ENCODE peak calls at places on chromosomes 12 and 14, in seven cellular contexts. H is left ventricle myocardium inferior, Q is suprapubic skin, G is esophagus squamous epithelium, B is vagina, U is heart right ventricle, E is astrocyte. X is an unnamed sample.

GRCh38 chr14:62179367-62180018 is 417.3 kb downstream of the SNAPC1 start:
- DNase-seq in U (no peak), Q (no peak), G (no peak), B (no peak), H (peak; percentile 16), E (peak; percentile 83), X (no peak)

GRCh38 chr14:30990766-30991165 is 34.7 kb upstream of the AP4S1 start:
- DNase-seq in G (no peak), E (no peak), Q (no peak), B (no peak), U (no peak), H (no peak), X (no peak)

GRCh38 chr12:3489057-3489456 is 1.9 kb upstream of the PRMT8 start:
- DNase-seq in B (no peak), Q (no peak), H (no peak), G (no peak), U (no peak), E (peak; percentile 29), X (no peak)

GRCh38 chr14:23887536-23887935 is 66.0 kb upstream of the DHRS4 start:
- DNase-seq in B (no peak), H (no peak), Q (no peak), G (no peak), E (no peak), U (no peak), X (no peak)

GRCh38 chr14:66507181-66507721 is 696 bp upstream of the GPHN start:
- DNase-seq in G (no peak), E (no peak), Q (no peak), U (no peak), H (no peak), B (no peak), X (no peak)

GRCh38 chr12:6547987-6548386 is 7.9 kb downstream of the IFFO1 start:
- DNase-seq in B (no peak), G (no peak), U (peak; percentile 35), E (peak; percentile 88), Q (no peak), H (peak; percentile 55), X (no peak)

GRCh38 chr12:19299765-19300164 is 139.5 kb upstream of the AEBP2 start:
- DNase-seq in E (peak; percentile 61), U (no peak), G (no peak), B (no peak), Q (no peak), H (no peak), X (no peak)

GRCh38 chr14:80239631-80240030 is 28.3 kb upstream of the DIO2 start:
- DNase-seq in E (peak; percentile 35), G (no peak), U (no peak), H (no peak), B (no peak), Q (no peak), X (no peak)

GRCh38 chr12:84313326-84313675 is 599.3 kb downstream of the SLC6A15 start:
- DNase-seq in E (no peak), Q (no peak), H (no peak), B (no peak), U (no peak), G (no peak), X (no peak)

GRCh38 chr14:99209409-99209808 is 62.6 kb downstream of the BCL11B start:
- DNase-seq in H (no peak), G (no peak), U (no peak), B (no peak), Q (no peak), E (no peak), X (no peak)

GRCh38 chr12:9740109-9740750 is 7.3 kb upstream of the CLECL1 start:
- DNase-seq in B (no peak), G (no peak), H (no peak), U (no peak), Q (no peak), E (no peak), X (no peak)

GRCh38 chr12:92608418-92609091 is 94.2 kb upstream of the PLEKHG7 start:
- DNase-seq in G (no peak), B (no peak), H (no peak), Q (no peak), U (no peak), E (peak; percentile 33), X (no peak)

GRCh38 chr14:20460458-20461229 is 590 bp downstream of the PIP4P1 start:
- DNase-seq in H (no peak), E (no peak), U (no peak), Q (no peak), G (no peak), B (no peak), X (peak; percentile 70)

GRCh38 chr14:97978336-97978735 is 1181.2 kb downstream of the VRK1 start:
- DNase-seq in B (no peak), U (peak; percentile 78), H (peak; percentile 76), G (no peak), E (peak; percentile 61), Q (peak; percentile 88), X (peak; percentile 14)

GRCh38 chr14:37122288-37122687 is 50.1 kb downstream of the SLC25A21 start:
- DNase-seq in U (no peak), H (no peak), G (no peak), B (no peak), E (peak; percentile 95), Q (no peak), X (no peak)

GRCh38 chr12:112170971-112171596 is 45.7 kb downstream of the TRAFD1 start:
- DNase-seq in B (no peak), U (no peak), Q (peak; percentile 74), E (no peak), H (no peak), G (no peak), X (no peak)

GRCh38 chr14:33065634-33066033 is 127.0 kb downstream of the NPAS3 start:
- DNase-seq in B (no peak), E (no peak), H (no peak), U (no peak), Q (no peak), G (no peak), X (no peak)

GRCh38 chr12:88944403-88944802 is 364.1 kb upstream of the KITLG start:
- DNase-seq in G (no peak), U (no peak), E (peak; percentile 66), B (no peak), Q (no peak), H (no peak), X (no peak)
- H3K27ac ChIP-seq in G (no peak overlapping the region), U (no peak overlapping the region), E (no peak overlapping the region), B (no peak overlapping the region), Q (no peak overlapping the region), H (peak overlapping the region; percentile 5), X (no peak overlapping the region)

DNA sequence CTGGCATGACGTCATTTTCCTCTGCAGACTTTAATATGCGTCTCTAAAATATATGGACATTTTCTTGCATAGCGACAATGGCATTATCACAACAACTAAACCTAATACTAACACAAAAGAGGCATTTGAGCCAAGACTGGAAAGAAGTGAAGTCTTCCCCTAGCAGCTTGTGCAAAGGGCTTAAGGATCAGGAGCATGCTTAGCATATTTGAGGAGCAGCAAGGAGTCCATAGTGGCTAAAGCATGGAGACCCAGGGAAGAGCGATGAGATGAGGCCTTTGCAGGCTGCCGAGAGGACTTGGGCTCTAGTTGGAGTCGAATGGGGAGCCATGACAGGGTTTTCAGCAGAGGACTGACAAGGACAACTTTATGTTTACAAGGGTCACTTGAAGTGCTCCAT is 112.0 kb downstream of the ERC1 start:
- DNase-seq in G (no peak), Q (no peak), H (no peak), B (no peak), U (no peak), E (no peak), X (no peak)
- H3K36me3 ChIP-seq in G (no peaks in the 10 kb centered on the region), Q (no peaks in the 10 kb centered on the region), H (no peaks in the 10 kb centered on the region), B (no peaks in the 10 kb centered on the region), U (no peaks in the 10 kb centered on the region), E (no peaks in the 10 kb centered on the region), X (peaks cover 4% of the 10 kb centered on the region)

DNA sequence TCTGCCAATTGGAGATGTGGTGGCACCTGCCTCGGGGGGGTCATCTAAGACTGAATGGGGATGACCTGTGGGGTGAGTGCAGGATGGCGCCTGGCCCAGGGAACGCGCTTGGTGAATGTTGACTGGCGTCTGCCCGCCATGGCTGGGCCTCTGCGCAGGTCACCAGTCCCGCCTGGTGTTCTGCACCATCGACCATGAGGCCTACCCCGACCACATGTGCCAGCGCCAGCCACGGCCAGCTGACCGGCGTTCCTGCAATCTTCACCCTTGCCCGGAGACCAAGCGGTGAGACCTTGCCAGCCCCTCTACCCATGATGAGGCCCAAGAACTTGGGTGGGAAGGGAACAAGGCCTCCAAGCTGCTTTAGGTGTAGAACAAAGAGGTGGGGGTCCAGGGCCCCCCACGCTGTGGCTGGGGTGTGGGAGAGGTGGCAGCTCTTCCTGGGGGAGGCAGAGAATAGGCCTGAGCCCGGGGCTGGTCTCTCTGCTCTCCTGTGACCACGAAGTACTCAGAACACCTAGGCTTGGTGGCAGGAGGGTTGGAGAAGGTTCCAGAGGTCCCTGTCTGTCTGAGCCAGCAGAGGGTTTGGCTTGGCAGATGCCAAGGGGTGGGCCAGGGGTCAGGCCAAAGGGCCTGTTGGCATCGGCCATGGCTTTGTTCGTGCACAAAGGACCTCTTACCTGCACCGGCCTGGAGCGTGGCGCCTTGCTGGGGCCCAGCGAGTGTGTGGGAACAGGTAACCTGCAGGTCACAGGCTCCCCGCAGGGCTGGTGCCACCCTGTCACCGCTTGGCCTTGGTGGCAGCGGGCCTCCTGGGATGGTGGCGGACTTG is 15.4 kb downstream of the PAPLN start:
- DNase-seq in U (no peak), E (no peak), B (no peak), G (no peak), Q (no peak), H (no peak), X (no peak)
- TF ChIP-seq CTCF in U (no peak), E (no peak), B (no peak), G (no peak), Q (no peak), H (no peak), X (no peak)

DNA sequence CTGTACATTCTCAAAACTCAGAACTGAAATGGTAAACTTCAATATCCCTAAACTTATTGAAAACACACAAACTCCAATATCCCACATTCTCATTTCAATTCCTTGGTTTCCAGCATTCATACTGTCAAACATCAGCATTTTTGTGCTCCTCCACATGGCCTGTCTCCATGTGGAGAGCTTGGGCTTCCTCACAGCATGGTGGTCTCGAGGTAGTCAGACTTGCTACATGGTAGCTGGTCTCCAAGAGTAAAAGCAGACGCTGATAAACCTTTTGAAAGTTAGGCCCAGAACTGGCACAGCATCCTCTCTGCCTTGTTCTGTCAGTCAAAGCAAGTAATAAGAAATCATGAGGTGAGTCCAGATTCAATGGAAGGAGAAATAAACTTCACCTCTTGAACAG is 70.5 kb downstream of the VCPKMT start:
- DNase-seq in G (no peak), E (no peak), B (no peak), U (no peak), H (no peak), Q (no peak), X (no peak)
- H3K27ac ChIP-seq in G (no peak overlapping the region), E (peak overlapping the region; percentile 40), B (peak overlapping the region; percentile 67), U (no peak overlapping the region), H (peak overlapping the region; percentile 84), Q (peak overlapping the region; percentile 84), X (peak overlapping the region; percentile 85)

DNA sequence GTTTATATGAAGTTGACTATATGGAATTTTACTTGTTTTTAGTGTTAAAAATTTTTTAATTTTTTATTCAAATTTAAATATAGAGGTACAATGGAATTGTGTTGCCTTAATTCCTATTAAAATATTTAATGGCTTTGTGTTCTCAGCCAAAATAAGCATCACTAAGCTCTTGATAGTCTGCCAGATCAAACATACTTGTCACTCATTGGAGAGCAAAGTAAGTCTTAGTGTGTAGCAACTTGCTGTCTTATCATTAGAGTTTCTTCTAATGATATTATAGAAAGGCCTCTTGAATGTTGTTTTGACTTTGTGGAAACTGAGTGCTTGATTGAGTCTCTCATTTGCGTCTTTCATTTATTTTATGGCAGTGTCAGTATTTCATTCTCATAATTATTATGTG is 10.7 kb downstream of the SFSWAP start:
- DNase-seq in H (no peak), E (peak; percentile 16), U (no peak), Q (no peak), B (no peak), G (no peak), X (no peak)
- H3K36me3 ChIP-seq in H (peaks cover 87% of the 10 kb centered on the region), E (peaks cover 50% of the 10 kb centered on the region), U (peaks cover 52% of the 10 kb centered on the region), Q (peaks cover 93% of the 10 kb centered on the region), B (peaks cover 86% of the 10 kb centered on the region), G (peaks cover 10% of the 10 kb centered on the region), X (peaks cover 92% of the 10 kb centered on the region)